ENCODE peak calls at places on chromosomes 3 and 15, in six cellular contexts. T is activated T-helper 9 cell treated with anti-CD3 and anti-CD28 coated beads, Interleukin-2, amount 50 U/mL, for 16 hours; H is NCI-H1694 treated with DMSO at 0.1 percent for 48 hours; Y is NCI-H2081; V is chondrocyte; U is CD8-positive, alpha-beta memory T cell. Q is an unnamed sample.

GRCh38 chr3:101634591-101635196 is 42.2 kb downstream of the ZBTB11 start:
- DNase-seq in H (no peak), Y (no peak), U (no peak), T (no peak), V (no peak), Q (no peak)

GRCh38 chr3:10524270-10524669 is 18.9 kb upstream of the ATP2B2 start:
- DNase-seq in V (no peak), H (no peak), U (no peak), T (no peak), Y (no peak), Q (no peak)

GRCh38 chr15:81225161-81225671 is 28.5 kb downstream of the IL16 start:
- DNase-seq in V (no peak), Y (no peak), H (no peak), T (no peak), U (no peak), Q (no peak)

GRCh38 chr15:39586387-39587171 is 5.7 kb downstream of the THBS1 start:
- DNase-seq in Y (no peak), U (no peak), V (no peak), T (no peak), H (peak), Q (peak)

GRCh38 chr15:49742381-49742780 is 121.5 kb downstream of the DTWD1 start:
- DNase-seq in U (no peak), T (no peak), Y (no peak), H (no peak), V (no peak), Q (no peak)

GRCh38 chr15:91473894-91474293 is 373.8 kb downstream of the SV2B start:
- DNase-seq in V (no peak), H (no peak), T (no peak), U (no peak), Y (no peak), Q (no peak)

GRCh38 chr3:48398701-48399386 is 26.8 kb downstream of the FBXW12 start:
- DNase-seq in T (no peak), Y (no peak), V (no peak), U (no peak), H (no peak), Q (no peak)

GRCh38 chr3:132246212-132246611 is 71.0 kb upstream of the ACP3 start:
- DNase-seq in T (no peak), U (no peak), H (no peak), Y (no peak), V (no peak), Q (no peak)

GRCh38 chr3:69442771-69443197 is 56.9 kb upstream of the FRMD4B start:
- DNase-seq in V (no peak), Y (no peak), H (no peak), U (no peak), T (no peak), Q (no peak)

GRCh38 chr3:24447836-24448235 is 46.8 kb downstream of the THRB start:
- DNase-seq in V (no peak), T (no peak), U (no peak), H (no peak), Y (no peak), Q (no peak)

GRCh38 chr3:140505256-140505655 is 172.6 kb upstream of the TRIM42 start:
- DNase-seq in T (no peak), H (no peak), Y (no peak), V (no peak), U (no peak), Q (no peak)

GRCh38 chr3:46881819-46882376 is 4.4 kb downstream of the PTH1R start:
- DNase-seq in U (no peak), Y (no peak), H (no peak), T (no peak), V (no peak), Q (no peak)

GRCh38 chr15:31598620-31599019 is 272.0 kb downstream of the KLF13 start:
- DNase-seq in Y (no peak), V (no peak), U (no peak), H (no peak), T (no peak), Q (no peak)

GRCh38 chr15:92306662-92307061 is 87.0 kb upstream of the ST8SIA2 start:
- DNase-seq in H (peak), U (no peak), V (no peak), Y (no peak), T (no peak), Q (no peak)

GRCh38 chr15:71730277-71731144 is 79.8 kb upstream of the NR2E3 start:
- DNase-seq in H (peak), T (no peak), U (no peak), V (no peak), Y (peak), Q (peak)

GRCh38 chr3:194141415-194142155 is 5.6 kb downstream of the HES1 start:
- DNase-seq in Y (peak), U (peak), H (peak), V (no peak), T (peak), Q (peak)

GRCh38 chr3:32410367-32411246 is 19.0 kb downstream of the CMTM7 start:
- DNase-seq in U (no peak), V (no peak), Y (no peak), T (no peak), H (no peak), Q (no peak)

GRCh38 chr3:194851254-194851653 is 165.6 kb downstream of the FAM43A start:
- DNase-seq in U (no peak), H (no peak), T (no peak), V (no peak), Y (no peak), Q (no peak)

GRCh38 chr3:23938657-23939056 is 6.4 kb upstream of the NR1D2 start:
- DNase-seq in H (no peak), T (no peak), Y (no peak), U (no peak), V (no peak), Q (no peak)

GRCh38 chr15:23002920-23003319 is 22.8 kb upstream of the CYFIP1 start:
- DNase-seq in V (no peak), U (no peak), H (no peak), Y (no peak), T (no peak), Q (no peak)

GRCh38 chr3:45605569-45605968 is 11.0 kb downstream of the LIMD1 start:
- DNase-seq in Y (no peak), V (no peak), H (no peak), U (no peak), T (no peak), Q (no peak)

GRCh38 chr15:25694238-25694584 is 168.9 kb downstream of the ATP10A start:
- DNase-seq in H (no peak), V (peak), T (no peak), U (no peak), Y (no peak), Q (no peak)

GRCh38 chr15:76217029-76217866 is 94.0 kb downstream of the ETFA start:
- DNase-seq in H (no peak), U (no peak), T (no peak), V (no peak), Y (no peak), Q (peak)

GRCh38 chr3:126983653-126984390 is 907 bp downstream of the PLXNA1 start:
- DNase-seq in Y (no peak), V (no peak), U (peak), T (peak), H (no peak), Q (peak)

GRCh38 chr3:48478631-48479555 is 25.1 kb downstream of the SHISA5 start:
- DNase-seq in U (peak), T (no peak), H (no peak), Y (no peak), V (no peak), Q (no peak)

GRCh38 chr3:53862241-53862640 is 15.9 kb downstream of the IL17RB start:
- DNase-seq in Y (no peak), T (no peak), H (no peak), U (no peak), V (no peak), Q (no peak)

GRCh38 chr15:29688981-29689723 is 133.1 kb downstream of the TJP1 start:
- DNase-seq in U (no peak), Y (no peak), V (no peak), T (no peak), H (no peak), Q (no peak)

GRCh38 chr15:68639926-68640600 is 61.3 kb downstream of the CORO2B start:
- DNase-seq in T (no peak), U (no peak), V (no peak), Y (no peak), H (no peak), Q (no peak)

GRCh38 chr3:116835658-116836057 is 126.1 kb downstream of the TUSC7 start:
- DNase-seq in T (no peak), V (no peak), Y (no peak), H (no peak), U (no peak), Q (no peak)

GRCh38 chr3:185878920-185879319 is 54.1 kb upstream of the IGF2BP2 start:
- DNase-seq in H (no peak), Y (no peak), T (no peak), U (no peak), V (no peak), Q (no peak)

GRCh38 chr15:63826513-63826912 is 7.2 kb downstream of the HERC1 start:
- DNase-seq in T (no peak), Y (no peak), U (peak), H (no peak), V (no peak), Q (peak)